ENCODE peak calls at places on chromosomes 5 and 9, in eight cellular contexts. S is adrenal gland, G is left ventricle myocardium inferior, Q is fibroblast of lung, L is suprapubic skin, T is heart left ventricle, I is tibial artery, X is GM23248. R is an unnamed sample. For H3K4me1, the result is how much of the 10 kb centered on the place peaks cover.

GRCh38 chr9:88949425-88949824 is 41.8 kb upstream of the S1PR3 start:
- DNase-seq in S (peak), G (peak), Q (peak), L (no peak), T (peak), I (no peak), X (peak), R (peak)

GRCh38 chr5:125045647-125046046 is 299.2 kb upstream of the ZNF608 start:
- DNase-seq in S (no peak), G (no peak), Q (no peak), L (no peak), T (no peak), I (no peak), X (no peak), R (no peak)

GRCh38 chr9:124511891-124512805 is 4.9 kb upstream of the NR5A1 start:
- DNase-seq in S (peak), G (no peak), Q (no peak), L (no peak), T (no peak), I (no peak), X (no peak), R (no peak)

GRCh38 chr5:94111209-94112004 is 370.0 kb upstream of the POU5F2 start:
- DNase-seq in S (peak), G (peak), Q (peak), L (peak), T (peak), I (peak), X (peak), R (peak)

GRCh38 chr5:84191296-84191695 is 193.4 kb downstream of the EDIL3 start:
- DNase-seq in S (no peak), G (no peak), Q (no peak), L (no peak), T (no peak), I (no peak), X (no peak), R (no peak)

GRCh38 chr9:91937727-91938126 is 12.3 kb downstream of the ROR2 start:
- DNase-seq in S (no peak), G (no peak), Q (no peak), L (no peak), T (no peak), I (no peak), X (no peak), R (no peak)

GRCh38 chr5:81232449-81233079 is 558 bp upstream of the CKMT2 start:
- DNase-seq in S (peak), G (peak), Q (peak), L (no peak), T (peak), I (peak), X (peak), R (peak)

GRCh38 chr9:125189011-125189360 is 617 bp downstream of the PPP6C start:
- DNase-seq in S (peak), G (peak), Q (no peak), L (no peak), T (peak), I (no peak), X (peak), R (peak)

GRCh38 chr5:157273131-157273556 is 7.2 kb downstream of the CYFIP2 start:
- DNase-seq in S (no peak), G (no peak), Q (no peak), L (no peak), T (no peak), I (no peak), X (no peak), R (no peak)

GRCh38 chr9:36036780-36037579 is at the start of gene RECK:
- DNase-seq in S (peak), G (peak), Q (peak), L (peak), T (peak), I (peak), X (peak), R (peak)

GRCh38 chr9:133759146-133759900 is 21.2 kb upstream of the SARDH start:
- DNase-seq in S (peak), G (peak), Q (peak), L (no peak), T (peak), I (peak), X (no peak), R (peak)

GRCh38 chr9:90219548-90220118 is 423.0 kb downstream of the DIRAS2 start:
- DNase-seq in S (no peak), G (no peak), Q (no peak), L (no peak), T (no peak), I (no peak), X (peak), R (peak)

GRCh38 chr9:72013188-72013877 is 47.1 kb downstream of the C9orf57 start:
- DNase-seq in S (no peak), G (no peak), Q (no peak), L (no peak), T (no peak), I (no peak), X (no peak), R (no peak)

GRCh38 chr9:135281151-135281550 is 193.7 kb downstream of the OLFM1 start:
- DNase-seq in S (no peak), G (no peak), Q (no peak), L (no peak), T (no peak), I (no peak), X (no peak), R (peak)

GRCh38 chr9:93154293-93154903 is 20.3 kb upstream of the NINJ1 start:
- DNase-seq in S (no peak), G (no peak), Q (no peak), L (no peak), T (no peak), I (no peak), X (peak), R (no peak)

GRCh38 chr5:112977440-112977861 is 853 bp downstream of the DCP2 start:
- DNase-seq in S (no peak), G (no peak), Q (peak), L (no peak), T (no peak), I (no peak), X (peak), R (no peak)

GRCh38 chr5:2989517-2989916 is 238.0 kb upstream of the IRX2 start:
- DNase-seq in S (no peak), G (no peak), Q (no peak), L (no peak), T (no peak), I (no peak), X (no peak), R (no peak)

GRCh38 chr5:18798058-18798457 is 1163.8 kb downstream of the TAF11L14 start:
- DNase-seq in S (no peak), G (no peak), Q (no peak), L (no peak), T (no peak), I (no peak), X (no peak), R (no peak)

GRCh38 chr5:103258957-103259704 is 568 bp downstream of the MACIR start:
- DNase-seq in S (peak), G (peak), Q (peak), L (peak), T (peak), I (peak), X (peak), R (peak)

GRCh38 chr9:114343471-114344187 is 14.0 kb downstream of the ORM2 start:
- DNase-seq in S (no peak), G (no peak), Q (no peak), L (no peak), T (no peak), I (no peak), X (peak), R (no peak)

GRCh38 chr9:34578241-34579096 is 11.1 kb downstream of the CNTFR start:
- DNase-seq in S (no peak), G (no peak), Q (peak), L (no peak), T (peak), I (no peak), X (peak), R (no peak)

GRCh38 chr5:56838409-56839039 is 23.2 kb downstream of the MAP3K1 start:
- DNase-seq in S (no peak), G (no peak), Q (peak), L (no peak), T (no peak), I (no peak), X (peak), R (peak)

GRCh38 chr5:1800470-1801060 is 642 bp upstream of the NDUFS6 start:
- DNase-seq in S (peak), G (no peak), Q (peak), L (peak), T (no peak), I (peak), X (no peak), R (no peak)

GRCh38 chr9:137315581-137316011 is 13.5 kb upstream of the NRARP start:
- DNase-seq in S (no peak), G (no peak), Q (no peak), L (no peak), T (no peak), I (peak), X (no peak), R (peak)

GRCh38 chr5:15008476-15008875 is 136.9 kb upstream of the ANKH start:
- DNase-seq in S (peak), G (peak), Q (peak), L (peak), T (peak), I (peak), X (peak), R (peak)

GRCh38 chr5:81848368-81848767 is 97.5 kb upstream of the SSBP2 start:
- DNase-seq in S (no peak), G (no peak), Q (peak), L (no peak), T (no peak), I (no peak), X (no peak), R (no peak)

GRCh38 chr5:97547999-97548797 is 365.2 kb upstream of the RIOK2 start:
- DNase-seq in S (no peak), G (no peak), Q (no peak), L (no peak), T (no peak), I (no peak), X (no peak), R (no peak)

GRCh38 chr9:137226338-137227056 is 805 bp upstream of the RNF224 start:
- DNase-seq in S (no peak), G (no peak), Q (no peak), L (no peak), T (peak), I (no peak), X (peak), R (no peak)

GRCh38 chr5:177508837-177509236 is 789 bp downstream of the DOK3 start:
- DNase-seq in S (no peak), G (no peak), Q (no peak), L (no peak), T (no peak), I (no peak), X (no peak), R (peak)

GRCh38 chr5:157870837-157871834 is 12.2 kb upstream of the CLINT1 start:
- DNase-seq in S (no peak), G (no peak), Q (peak), L (no peak), T (no peak), I (no peak), X (peak), R (no peak)

GRCh38 chr5:68464424-68464823 is 248.9 kb downstream of the PIK3R1 start:
- DNase-seq in S (no peak), G (no peak), Q (no peak), L (no peak), T (no peak), I (no peak), X (peak), R (no peak)

GRCh38 chr5:91983869-91984268 is 600.8 kb upstream of the ARRDC3 start:
- DNase-seq in S (no peak), G (no peak), Q (no peak), L (no peak), T (no peak), I (no peak), X (no peak), R (no peak)

GRCh38 chr9:129052592-129052991 is 16.2 kb downstream of the MIGA2 start:
- DNase-seq in S (peak), G (peak), Q (no peak), L (peak), T (peak), I (no peak), X (no peak), R (peak)

GRCh38 chr9:78038620-78039300 is 7.1 kb upstream of the GNAQ start:
- DNase-seq in S (no peak), G (no peak), Q (no peak), L (no peak), T (no peak), I (no peak), X (peak), R (no peak)

GRCh38 chr5:174402224-174402812 is 322.1 kb upstream of the MSX2 start:
- DNase-seq in S (no peak), G (no peak), Q (peak), L (no peak), T (no peak), I (no peak), X (no peak), R (no peak)

GRCh38 chr5:178467261-178468195 is 122.7 kb downstream of the COL23A1 start:
- DNase-seq in S (peak), G (peak), Q (peak), L (peak), T (peak), I (peak), X (peak), R (peak)

GRCh38 chr9:7439355-7439978 is 360.1 kb downstream of the DMAC1 start:
- DNase-seq in S (no peak), G (no peak), Q (peak), L (no peak), T (no peak), I (no peak), X (peak), R (no peak)

GRCh38 chr5:115267617-115268016 is 4.9 kb upstream of the PGGT1B start:
- DNase-seq in S (no peak), G (no peak), Q (no peak), L (no peak), T (no peak), I (no peak), X (peak), R (no peak)

DNA sequence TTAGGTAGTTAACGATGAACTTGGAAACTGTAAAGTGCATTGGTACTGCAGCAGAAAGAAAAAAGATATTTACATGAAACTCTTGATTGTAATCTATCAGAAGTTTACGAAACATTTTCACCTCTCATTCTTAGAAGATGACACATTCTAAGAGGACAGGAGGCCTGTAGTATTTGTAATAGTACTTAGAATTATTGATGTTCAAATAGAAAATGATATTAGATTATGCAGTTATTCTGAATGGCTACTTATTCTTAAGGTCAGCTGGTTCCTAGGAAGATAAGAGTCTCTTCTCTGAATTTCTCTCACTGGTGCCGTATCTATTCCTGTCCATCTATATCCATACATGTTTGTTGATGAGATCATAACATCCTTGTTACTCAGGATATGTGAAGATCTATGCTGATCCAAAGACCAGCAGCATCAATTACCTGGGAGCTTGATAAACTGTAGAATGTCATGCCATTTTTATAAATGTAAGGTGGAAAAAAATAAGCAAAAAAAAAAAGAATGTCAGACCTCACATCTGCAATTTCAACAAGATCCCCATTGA is 42.2 kb upstream of the RICTOR start:
- DNase-seq in S (no peak), G (no peak), Q (no peak), L (no peak), T (no peak), I (no peak), X (no peak), R (no peak)
- H3K4me1 ChIP-seq in S (under half), G (under half), Q (under half), L (under half), T (under half), I (under half), X (under half), R (under half)

GRCh38 chr5:54519083-54519541 is 1.6 kb downstream of the SNX18 start:
- DNase-seq in S (no peak), G (no peak), Q (no peak), L (no peak), T (peak), I (peak), X (peak), R (peak)
- H3K4me3 ChIP-seq in S (peak), G (peak), Q (peak), L (peak), T (peak), I (peak), X (peak), R (peak)

DNA sequence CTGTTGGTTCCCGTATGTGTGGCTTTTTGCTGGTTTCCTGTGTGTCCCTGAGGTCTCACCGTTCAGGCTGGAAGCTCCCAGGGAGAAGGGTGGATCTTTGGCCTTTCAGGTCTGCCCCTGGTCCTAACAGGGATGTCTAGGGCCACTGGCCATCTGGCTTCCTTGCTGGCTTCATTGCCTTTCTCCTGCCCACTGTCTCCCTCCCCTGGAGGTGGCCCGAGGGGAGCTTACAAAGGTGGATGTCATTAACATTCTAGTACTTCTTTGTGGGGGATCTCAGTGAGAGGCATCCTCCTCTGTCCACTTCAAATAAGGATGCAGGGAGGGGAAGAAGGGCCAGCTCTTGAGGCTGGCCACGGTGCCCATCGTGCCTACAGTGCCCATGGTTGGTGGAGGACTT is 35.2 kb downstream of the HMCN2 start:
- DNase-seq in S (no peak), G (no peak), Q (no peak), L (no peak), T (no peak), I (no peak), X (no peak), R (peak)
- H3K27ac ChIP-seq in S (no peak), G (peak), Q (no peak), L (no peak), T (peak), I (peak), X (peak), R (no peak)

GRCh38 chr9:112379177-112380101 is 469 bp upstream of the HSDL2 start:
- DNase-seq in S (peak), G (peak), Q (peak), L (peak), T (peak), I (peak), X (peak), R (peak)
- H3K4me1 ChIP-seq in S (under half), G (half or more), Q (under half), L (under half), T (half or more), I (under half), X (under half), R (under half)

GRCh38 chr5:188488-189481 is 2.5 kb upstream of the LRRC14B start:
- DNase-seq in S (peak), G (peak), Q (peak), L (peak), T (peak), I (peak), X (peak), R (peak)
- H3K4me3 ChIP-seq in S (no peak), G (peak), Q (no peak), L (peak), T (no peak), I (peak), X (peak), R (no peak)

DNA sequence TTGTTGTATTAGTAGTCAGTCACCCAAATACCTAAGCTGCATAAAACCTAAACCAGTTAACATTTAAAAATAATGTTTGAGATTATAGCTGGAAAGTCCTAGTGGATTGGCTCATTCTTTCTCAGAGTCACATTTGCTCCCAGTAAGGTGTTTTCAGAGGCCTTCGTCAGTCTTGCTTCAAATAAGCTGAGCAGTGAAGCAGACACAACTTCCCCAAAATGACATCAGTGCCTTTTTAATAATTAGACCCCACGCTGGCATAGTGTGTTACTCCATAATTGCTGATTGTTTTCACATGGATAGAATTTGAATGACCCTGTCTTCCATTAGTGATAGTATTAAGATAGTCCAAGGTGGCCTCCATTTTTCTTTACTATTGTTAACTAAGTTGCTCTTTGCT is 245.8 kb downstream of the PJA2 start:
- DNase-seq in S (no peak), G (no peak), Q (no peak), L (no peak), T (no peak), I (no peak), X (no peak), R (no peak)
- H3K27ac ChIP-seq in S (no peak), G (no peak), Q (no peak), L (no peak), T (no peak), I (no peak), X (no peak), R (no peak)

DNA sequence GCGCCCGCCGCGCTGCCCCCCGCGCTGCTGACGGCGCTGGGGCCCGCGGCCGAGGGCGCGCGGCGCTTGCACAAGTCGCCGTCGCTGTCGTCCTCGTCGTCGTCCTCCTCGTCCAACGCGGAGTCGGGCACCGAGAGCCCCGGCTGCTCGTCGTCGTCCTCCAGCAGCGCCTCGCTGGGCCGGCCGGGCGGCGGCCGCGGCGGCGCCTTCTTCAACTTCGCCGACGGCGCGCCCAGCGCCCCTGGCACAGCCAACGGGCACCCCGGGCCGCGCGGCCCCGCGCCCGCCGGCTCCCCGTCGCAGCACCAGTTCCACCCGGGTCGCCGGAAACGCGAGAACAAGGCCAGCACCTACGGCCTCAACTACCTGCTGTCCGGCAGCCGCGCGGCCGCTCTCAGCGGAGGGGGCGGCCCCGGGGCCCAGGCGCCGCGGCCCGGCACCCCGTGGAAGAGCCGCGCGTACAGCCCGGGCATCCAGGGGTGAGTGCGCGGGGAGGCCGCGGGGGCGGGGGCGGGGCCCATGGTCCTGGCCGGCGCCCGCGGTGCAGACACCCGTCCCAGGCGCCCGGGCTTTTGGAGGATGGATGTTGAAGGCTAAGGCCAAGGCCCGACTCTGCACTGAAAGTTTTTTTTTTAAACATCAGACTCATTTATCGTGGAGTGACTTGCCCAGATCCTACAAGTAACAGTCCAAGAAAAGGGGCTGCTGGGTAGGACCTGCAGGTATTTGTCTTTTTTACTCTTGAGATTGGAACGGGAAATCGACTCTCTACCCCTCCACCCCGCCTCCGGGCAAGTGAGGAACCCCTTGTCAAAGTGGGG is 1.2 kb downstream of the TENT4A start:
- DNase-seq in S (no peak), G (peak), Q (no peak), L (no peak), T (no peak), I (peak), X (peak), R (peak)
- H3K4me1 ChIP-seq in S (under half), G (half or more), Q (under half), L (half or more), T (half or more), I (under half), X (under half), R (under half)